ENCODE peak calls at places on chromosomes 12 and 14, in nine cellular contexts. X, B, Z, J, H, N, E, F and S are unnamed samples.

GRCh38 chr14:34035177-34035933 is 84.5 kb upstream of the EGLN3 start:
- DNase-seq in F (no peak), H (peak), Z (no peak), E (no peak), X (no peak), N (peak), B (no peak), J (no peak), S (no peak)

GRCh38 chr14:65817011-65817410 is 404.5 kb downstream of the FUT8 start:
- DNase-seq in E (no peak), H (peak), Z (no peak), N (no peak), B (no peak), J (no peak), F (no peak), X (no peak), S (no peak)

GRCh38 chr14:29403091-29403490 is 524.6 kb downstream of the PRKD1 start:
- DNase-seq in E (no peak), X (no peak), Z (no peak), H (no peak), J (no peak), N (no peak), F (no peak), B (no peak), S (no peak)

GRCh38 chr14:102076793-102077759 is 9.8 kb downstream of the HSP90AA1 start:
- DNase-seq in Z (no peak), F (no peak), B (no peak), H (peak), N (no peak), E (no peak), J (no peak), X (no peak), S (no peak)

GRCh38 chr14:52025310-52025709 is 36.0 kb downstream of the RTRAF start:
- DNase-seq in X (no peak), B (no peak), E (no peak), J (no peak), H (peak), Z (peak), F (peak), N (no peak), S (peak)

GRCh38 chr12:100293017-100293416 is 26.0 kb downstream of the SCYL2 start:
- DNase-seq in B (no peak), X (no peak), E (no peak), Z (no peak), H (no peak), N (no peak), F (no peak), J (no peak), S (no peak)

GRCh38 chr14:90554341-90554740 is 157.5 kb downstream of the CALM1 start:
- DNase-seq in H (no peak), F (no peak), J (no peak), N (no peak), B (no peak), E (no peak), Z (no peak), X (no peak), S (no peak)

GRCh38 chr12:95733156-95733825 is 57.3 kb downstream of the NTN4 start:
- DNase-seq in X (no peak), E (no peak), H (peak), N (peak), Z (peak), F (peak), J (no peak), B (no peak), S (no peak)

GRCh38 chr14:101254805-101255764 is 306.2 kb upstream of the DIO3 start:
- DNase-seq in B (no peak), Z (no peak), X (no peak), J (no peak), E (no peak), N (no peak), H (no peak), F (no peak), S (no peak)

GRCh38 chr14:72636094-72636493 is 257.8 kb downstream of the DPF3 start:
- DNase-seq in N (no peak), E (no peak), H (peak), Z (no peak), X (no peak), B (no peak), J (no peak), F (no peak), S (no peak)

GRCh38 chr14:23537351-23538048 is 14.1 kb downstream of the ZFHX2 start:
- DNase-seq in H (no peak), B (no peak), Z (no peak), E (no peak), F (no peak), J (no peak), X (no peak), N (no peak), S (no peak)

GRCh38 chr14:100304825-100305445 is 1.3 kb downstream of the SLC25A29 start:
- DNase-seq in B (no peak), Z (peak), E (no peak), X (no peak), N (peak), J (peak), H (peak), F (no peak), S (no peak)

GRCh38 chr14:35004839-35005238 is 22.0 kb downstream of the SRP54 start:
- DNase-seq in J (no peak), H (no peak), E (no peak), N (no peak), F (no peak), B (no peak), Z (no peak), X (no peak), S (no peak)

GRCh38 chr14:90518941-90519256 is 122.1 kb downstream of the CALM1 start:
- DNase-seq in F (no peak), E (no peak), Z (peak), J (peak), X (peak), N (peak), H (peak), B (peak), S (no peak)

GRCh38 chr12:62632521-62632920 is 165.9 kb downstream of the MON2 start:
- DNase-seq in N (no peak), H (no peak), J (peak), F (no peak), Z (peak), X (peak), B (peak), E (no peak), S (no peak)

GRCh38 chr12:56818629-56819028 is 55.5 kb downstream of the HSD17B6 start:
- DNase-seq in N (peak), X (no peak), J (no peak), H (no peak), Z (no peak), B (no peak), E (no peak), F (no peak), S (no peak)

GRCh38 chr14:100529561-100530031 is 57.6 kb downstream of the BEGAIN start:
- DNase-seq in N (no peak), Z (no peak), J (no peak), E (peak), B (no peak), F (no peak), H (no peak), X (no peak), S (no peak)

GRCh38 chr14:21796912-21797311 is 123.3 kb upstream of the OR4E1 start:
- DNase-seq in N (no peak), F (no peak), H (no peak), B (no peak), J (no peak), X (no peak), E (no peak), Z (no peak), S (peak)

GRCh38 chr12:119843100-119843499 is 34.0 kb downstream of the CIT start:
- DNase-seq in Z (no peak), F (no peak), H (no peak), N (no peak), B (no peak), E (no peak), J (no peak), X (no peak), S (peak)

GRCh38 chr14:89958966-89959365 is 3.2 kb downstream of the TDP1 start:
- DNase-seq in N (no peak), J (no peak), Z (peak), E (no peak), F (no peak), B (no peak), X (no peak), H (no peak), S (no peak)

GRCh38 chr12:120404271-120404670 is 33.6 kb upstream of the COX6A1 start:
- DNase-seq in B (no peak), E (no peak), F (no peak), N (peak), Z (no peak), H (no peak), J (no peak), X (no peak), S (no peak)

GRCh38 chr12:93894391-93895095 is 217.4 kb downstream of the CRADD start:
- DNase-seq in H (no peak), Z (no peak), X (no peak), E (no peak), N (no peak), B (no peak), J (peak), F (no peak), S (peak)

GRCh38 chr12:118981285-118982201 is at the start of gene SRRM4:
- DNase-seq in N (no peak), Z (no peak), X (no peak), H (no peak), E (no peak), J (peak), B (no peak), F (no peak), S (no peak)

GRCh38 chr14:87896393-87897380 is 96.3 kb downstream of the GALC start:
- DNase-seq in E (no peak), B (no peak), N (peak), Z (peak), J (no peak), F (peak), H (peak), X (peak), S (peak)

GRCh38 chr14:102891556-102891955 is 30.9 kb upstream of the AMN start:
- DNase-seq in F (peak), H (peak), Z (no peak), B (no peak), N (no peak), E (no peak), J (no peak), X (no peak), S (peak)

GRCh38 chr14:24943024-24943423 is 106.9 kb downstream of the STXBP6 start:
- DNase-seq in E (no peak), B (no peak), H (no peak), J (no peak), N (no peak), X (no peak), F (no peak), Z (no peak), S (no peak)

GRCh38 chr14:93944348-93945069 is 17.4 kb downstream of the FAM181A start:
- DNase-seq in H (no peak), J (no peak), E (no peak), X (no peak), F (no peak), B (no peak), N (no peak), Z (no peak), S (no peak)

GRCh38 chr12:4214912-4215861 is 58.4 kb upstream of the CCND2 start:
- DNase-seq in H (no peak), E (peak), F (no peak), B (peak), Z (no peak), J (no peak), N (no peak), X (peak), S (no peak)

GRCh38 chr12:39780527-39781446 is 161.2 kb upstream of the ABCD2 start:
- DNase-seq in Z (no peak), X (no peak), B (no peak), E (no peak), F (no peak), J (no peak), N (no peak), H (peak), S (no peak)

GRCh38 chr12:2325501-2325900 is 272.7 kb downstream of the CACNA1C start:
- DNase-seq in B (no peak), N (no peak), Z (no peak), F (no peak), X (no peak), J (no peak), E (no peak), H (peak), S (no peak)

GRCh38 chr12:64193931-64194330 is 28.2 kb downstream of the KICS2 start:
- DNase-seq in F (no peak), Z (no peak), E (no peak), H (no peak), B (no peak), N (no peak), X (no peak), J (no peak), S (no peak)

GRCh38 chr12:39620664-39621658 is 1.4 kb upstream of the ABCD2 start:
- DNase-seq in H (peak), N (no peak), Z (no peak), J (no peak), B (peak), X (peak), F (no peak), E (peak), S (no peak)

GRCh38 chr12:48822139-48822538 is 3.8 kb downstream of the CACNB3 start:
- DNase-seq in F (no peak), J (no peak), X (no peak), Z (no peak), E (no peak), B (no peak), H (no peak), N (no peak), S (no peak)

GRCh38 chr14:98208943-98209342 is 1063.1 kb downstream of the BCL11B start:
- DNase-seq in H (no peak), N (no peak), J (no peak), E (no peak), F (no peak), B (no peak), X (no peak), Z (no peak), S (no peak)

GRCh38 chr12:131808744-131809371 is 19.3 kb upstream of the MMP17 start:
- DNase-seq in Z (no peak), N (no peak), H (no peak), F (no peak), J (no peak), E (peak), B (no peak), X (peak), S (no peak)

GRCh38 chr14:105765893-105766614 is 239.7 kb downstream of the TMEM121 start:
- DNase-seq in B (no peak), N (no peak), Z (no peak), F (no peak), X (no peak), J (no peak), E (no peak), H (no peak), S (no peak)

GRCh38 chr14:49550284-49551184 is 35.6 kb downstream of the RPS29 start:
- DNase-seq in Z (peak), J (no peak), F (no peak), H (peak), X (no peak), E (no peak), B (no peak), N (peak), S (no peak)

GRCh38 chr14:45201908-45202307 is 51.1 kb downstream of the MIS18BP1 start:
- DNase-seq in F (no peak), N (peak), Z (peak), J (no peak), E (no peak), X (no peak), H (peak), B (no peak), S (peak)

GRCh38 chr12:22477166-22477893 is 67.0 kb downstream of the C2CD5 start:
- DNase-seq in X (no peak), J (no peak), H (no peak), B (no peak), E (no peak), N (no peak), F (peak), Z (peak), S (peak)
- H3K27ac ChIP-seq in X (no peak), J (no peak), H (no peak), B (no peak), E (no peak), N (no peak), F (no peak), Z (peak), S (peak)

DNA sequence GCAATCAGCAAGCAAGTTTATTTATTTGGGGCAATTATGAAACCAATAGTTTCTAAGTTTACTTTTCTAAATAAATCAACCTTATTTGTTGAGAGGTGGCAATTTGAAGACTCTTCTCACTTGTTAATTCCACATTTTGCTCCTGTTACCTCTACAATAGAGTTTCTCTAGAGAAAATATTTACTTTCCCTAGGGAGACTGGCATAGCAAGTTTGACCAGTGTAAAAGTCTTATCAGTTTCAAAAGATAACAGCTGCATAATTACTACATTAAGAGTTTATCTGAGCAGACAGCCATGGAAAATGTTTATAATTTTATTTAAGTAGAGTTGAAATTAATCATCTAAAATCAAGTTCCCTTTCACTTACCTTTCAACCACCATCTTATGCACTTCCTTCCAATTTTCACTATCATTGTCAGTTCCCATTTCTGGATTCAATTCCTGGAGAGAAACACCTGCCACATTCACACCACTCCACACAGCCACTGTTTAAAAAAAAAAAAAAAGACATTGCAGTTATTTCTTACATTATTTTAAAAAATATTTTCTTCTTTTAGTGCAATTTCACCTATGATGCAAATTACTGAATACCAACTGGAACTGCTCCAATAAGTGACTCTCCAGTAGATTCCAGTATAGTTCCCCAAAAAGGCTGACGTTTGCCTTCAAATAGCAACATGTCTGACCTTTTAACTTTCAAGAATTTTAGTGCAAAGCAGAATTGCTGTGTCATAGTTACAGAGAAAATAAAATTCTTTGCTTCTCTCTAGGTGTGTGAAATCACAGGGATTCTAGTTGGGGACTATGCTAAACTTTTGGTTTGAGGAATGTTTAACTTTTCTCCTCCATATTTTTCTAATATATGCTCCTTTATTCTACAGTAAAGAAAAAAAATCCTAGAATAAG is 19.4 kb downstream of the LDHB start:
- DNase-seq in E (no peak), X (no peak), Z (no peak), N (peak), H (no peak), F (no peak), J (no peak), B (no peak), S (peak)
- H3K27ac ChIP-seq in E (no peak), X (no peak), Z (no peak), N (peak), H (no peak), F (no peak), J (peak), B (no peak), S (peak)

GRCh38 chr12:104058796-104059195 is 5.5 kb upstream of the HCFC2 start:
- DNase-seq in J (no peak), H (peak), B (no peak), N (no peak), X (no peak), Z (no peak), E (no peak), F (no peak), S (no peak)

GRCh38 chr12:104057771-104058197 is 6.5 kb upstream of the HCFC2 start:
- DNase-seq in X (peak), B (no peak), F (no peak), H (peak), Z (peak), E (no peak), N (peak), J (no peak), S (no peak)

GRCh38 chr12:104054681-104055346 is 4.8 kb upstream of the GLT8D2 start:
- DNase-seq in J (no peak), F (no peak), N (no peak), E (no peak), Z (no peak), X (no peak), H (no peak), B (no peak), S (no peak)

GRCh38 chr12:104055686-104056388 is 5.8 kb upstream of the GLT8D2 start:
- DNase-seq in J (peak), F (no peak), B (no peak), H (no peak), E (no peak), Z (peak), X (no peak), N (no peak), S (no peak)

DNA sequence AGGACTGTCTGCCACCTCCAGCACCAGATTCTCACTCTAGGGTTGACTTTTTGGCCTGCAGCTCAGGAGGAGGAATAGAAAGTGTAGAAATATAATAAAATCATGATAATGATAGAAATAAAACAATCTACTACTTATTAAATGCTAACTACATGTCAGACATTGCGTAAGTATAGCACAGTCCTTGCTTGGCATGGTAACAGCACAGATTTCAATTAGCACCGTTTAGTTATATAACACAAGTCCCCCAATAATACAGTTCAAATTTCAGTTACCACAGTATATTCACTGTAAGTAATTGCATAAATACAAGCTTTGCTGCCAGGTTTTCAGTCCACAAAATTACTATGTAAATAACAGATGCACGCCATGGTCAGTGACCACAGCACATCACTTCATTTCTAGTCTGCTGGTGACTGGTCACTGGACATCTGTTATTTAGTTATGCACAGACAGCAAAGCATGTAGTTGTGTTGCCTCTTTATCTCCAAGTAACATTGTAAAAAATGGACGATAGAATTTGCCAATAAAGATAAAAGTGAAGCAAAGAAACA is 6.5 kb upstream of the GLT8D2 start:
- DNase-seq in B (no peak), N (no peak), X (no peak), H (no peak), E (no peak), Z (no peak), F (no peak), J (no peak), S (no peak)
- H3K27ac ChIP-seq in B (no peak), N (no peak), X (no peak), H (no peak), E (no peak), Z (no peak), F (no peak), J (peak), S (no peak)

GRCh38 chr12:67598598-67598997 is 49.9 kb upstream of the DYRK2 start:
- DNase-seq in N (no peak), H (no peak), Z (no peak), F (no peak), J (no peak), E (no peak), B (no peak), X (no peak), S (no peak)
- H3K27ac ChIP-seq in N (no peak), H (no peak), Z (no peak), F (no peak), J (no peak), E (no peak), B (no peak), X (no peak), S (no peak)

DNA sequence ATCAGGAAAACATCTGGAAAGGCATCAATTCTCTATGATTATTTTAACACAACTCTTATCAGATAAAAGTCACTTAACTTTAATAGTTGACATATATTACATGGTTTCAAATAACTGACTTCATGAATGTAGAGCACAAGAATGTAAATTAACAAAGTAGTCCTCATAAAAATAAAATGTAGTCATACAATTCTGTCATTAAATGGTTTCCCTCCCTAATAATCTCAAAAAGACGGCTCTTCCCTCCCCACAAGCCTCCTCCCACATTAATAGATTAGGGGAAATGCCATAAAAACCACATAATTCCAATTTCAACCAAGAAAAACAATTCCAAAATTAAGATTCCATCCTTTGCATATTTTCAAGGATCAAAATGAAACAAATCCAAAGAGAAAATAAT is 36.7 kb downstream of the SPTLC2 start:
- DNase-seq in Z (no peak), H (no peak), E (no peak), F (no peak), B (no peak), N (no peak), J (no peak), X (no peak), S (no peak)
- H3K27ac ChIP-seq in Z (no peak), H (no peak), E (no peak), F (no peak), B (no peak), N (no peak), J (no peak), X (no peak), S (no peak)